ENCODE peak calls at places on chromosomes 3 and 15, in seven cellular contexts. M is lung, D is GM23248, A is left ventricle myocardium inferior, Y is mesendoderm, L is right cardiac atrium, V is AG04450. R is an unnamed sample. For H3K27me3, the result is how much of the 10 kb centered on the place peaks cover.

GRCh38 chr3:30440147-30440604 is 166.2 kb upstream of the TGFBR2 start:
- DNase-seq in Y (no peak), A (no peak), M (peak), D (peak), L (no peak), V (no peak), R (peak)

GRCh38 chr3:127964053-127964452 is 49.0 kb downstream of the KBTBD12 start:
- DNase-seq in M (peak), L (no peak), V (no peak), D (no peak), Y (no peak), A (no peak), R (no peak)

GRCh38 chr3:44988073-44988472 is 12.0 kb downstream of the EXOSC7 start:
- DNase-seq in V (no peak), D (peak), M (no peak), L (no peak), A (no peak), Y (no peak), R (no peak)

GRCh38 chr3:179068779-179069530 is 2.7 kb downstream of the ZMAT3 start:
- DNase-seq in V (no peak), M (no peak), A (no peak), L (no peak), D (peak), Y (peak), R (no peak)

GRCh38 chr3:50147861-50148260 is 7.3 kb upstream of the SEMA3F start:
- DNase-seq in D (peak), M (no peak), A (no peak), V (no peak), Y (no peak), L (no peak), R (no peak)

GRCh38 chr3:22176911-22177310 is 425.9 kb upstream of the ZNF385D start:
- DNase-seq in M (no peak), L (no peak), V (no peak), Y (no peak), D (no peak), A (no peak), R (no peak)

GRCh38 chr15:39411102-39411989 is 169.5 kb upstream of the THBS1 start:
- DNase-seq in V (no peak), A (no peak), D (peak), L (no peak), Y (no peak), M (no peak), R (no peak)

GRCh38 chr3:20055020-20055775 is 15.0 kb downstream of the KAT2B start:
- DNase-seq in Y (no peak), M (no peak), L (no peak), V (no peak), A (no peak), D (peak), R (no peak)

GRCh38 chr3:66099541-66100065 is 60.9 kb upstream of the MAGI1 start:
- DNase-seq in D (no peak), M (no peak), A (no peak), Y (no peak), V (no peak), L (no peak), R (no peak)

GRCh38 chr3:63909431-63909830 is 2.8 kb downstream of the SCAANT1 start:
- DNase-seq in V (peak), M (no peak), L (no peak), Y (no peak), D (peak), A (no peak), R (no peak)

GRCh38 chr15:52093539-52094502 is 18.8 kb downstream of the BCL2L10 start:
- DNase-seq in A (no peak), L (no peak), D (peak), M (no peak), Y (no peak), V (peak), R (no peak)

GRCh38 chr3:30401971-30402370 is 204.4 kb upstream of the TGFBR2 start:
- DNase-seq in V (no peak), Y (no peak), D (peak), M (no peak), A (no peak), L (no peak), R (no peak)

GRCh38 chr15:48617619-48618018 is 27.9 kb downstream of the FBN1 start:
- DNase-seq in D (peak), Y (no peak), M (peak), L (peak), A (peak), V (peak), R (peak)

GRCh38 chr3:13648744-13649096 is 99.8 kb downstream of the FBLN2 start:
- DNase-seq in M (no peak), L (peak), A (no peak), Y (no peak), D (no peak), V (no peak), R (no peak)

GRCh38 chr3:175260145-175260794 is 401.1 kb downstream of the NAALADL2 start:
- DNase-seq in L (no peak), A (no peak), D (peak), V (no peak), Y (no peak), M (no peak), R (no peak)

GRCh38 chr3:122468896-122469533 is 45.7 kb downstream of the KPNA1 start:
- DNase-seq in A (no peak), V (no peak), M (no peak), D (no peak), L (no peak), Y (peak), R (no peak)

GRCh38 chr3:13016083-13016725 is 57.0 kb downstream of the IQSEC1 start:
- DNase-seq in M (peak), Y (no peak), V (no peak), A (peak), L (peak), D (peak), R (no peak)

GRCh38 chr15:36498401-36498800 is 81.0 kb upstream of the CDIN1 start:
- DNase-seq in L (no peak), V (no peak), Y (no peak), M (no peak), D (no peak), A (no peak), R (no peak)

GRCh38 chr3:113100063-113100462 is 109.3 kb downstream of the GTPBP8 start:
- DNase-seq in A (no peak), L (no peak), Y (no peak), M (no peak), V (no peak), D (no peak), R (no peak)

GRCh38 chr15:67003586-67003985 is 61.8 kb upstream of the SMAD3 start:
- DNase-seq in D (peak), Y (no peak), A (no peak), V (no peak), M (no peak), L (no peak), R (no peak)

GRCh38 chr3:98630416-98630815 is 37.0 kb upstream of the CPOX start:
- DNase-seq in L (no peak), Y (no peak), D (no peak), A (no peak), V (no peak), M (no peak), R (no peak)

GRCh38 chr3:185729335-185729715 is 95.5 kb downstream of the IGF2BP2 start:
- DNase-seq in M (no peak), A (no peak), L (no peak), V (no peak), Y (no peak), D (peak), R (no peak)

GRCh38 chr15:60774829-60775228 is 295.9 kb upstream of the ICE2 start:
- DNase-seq in Y (no peak), A (no peak), V (no peak), D (no peak), M (no peak), L (no peak), R (no peak)

GRCh38 chr3:23623841-23624240 is 181.9 kb upstream of the UBE2E1 start:
- DNase-seq in D (no peak), A (no peak), V (no peak), L (no peak), M (no peak), Y (no peak), R (no peak)

GRCh38 chr3:142902356-142902755 is 13.5 kb upstream of the PCOLCE2 start:
- DNase-seq in Y (no peak), M (no peak), V (no peak), A (no peak), L (no peak), D (peak), R (no peak)

GRCh38 chr15:57327985-57328471 is 48.3 kb upstream of the CGNL1 start:
- DNase-seq in L (peak), M (no peak), D (peak), Y (peak), V (peak), A (no peak), R (no peak)

GRCh38 chr3:124360140-124360539 is 368.2 kb upstream of the ROPN1 start:
- DNase-seq in Y (no peak), L (no peak), A (no peak), M (no peak), D (peak), V (no peak), R (no peak)

GRCh38 chr15:88981244-88982215 is 68.4 kb upstream of the MFGE8 start:
- DNase-seq in Y (peak), A (no peak), D (no peak), V (no peak), L (no peak), M (no peak), R (no peak)

GRCh38 chr3:61802772-61803171 is 241.4 kb downstream of the PTPRG start:
- DNase-seq in Y (no peak), M (no peak), L (no peak), A (no peak), V (no peak), D (no peak), R (no peak)

GRCh38 chr3:134291300-134292254 is 40.9 kb upstream of the RYK start:
- DNase-seq in M (peak), L (peak), A (peak), D (peak), V (no peak), Y (peak), R (peak)

GRCh38 chr15:57395292-57395691 is 19.0 kb downstream of the CGNL1 start:
- DNase-seq in L (no peak), D (peak), A (no peak), V (no peak), Y (no peak), M (no peak), R (no peak)

GRCh38 chr3:14352002-14352627 is 50.3 kb upstream of the SLC6A6 start:
- DNase-seq in A (no peak), D (peak), Y (peak), V (no peak), L (no peak), M (no peak), R (peak)

GRCh38 chr15:58078591-58078990 is 13.1 kb upstream of the ALDH1A2 start:
- DNase-seq in M (no peak), Y (no peak), A (no peak), D (peak), L (no peak), V (no peak), R (no peak)

GRCh38 chr3:197426161-197426566 is 127.8 kb upstream of the DLG1 start:
- DNase-seq in A (no peak), Y (no peak), L (no peak), D (no peak), V (no peak), M (no peak), R (peak)

GRCh38 chr15:91135201-91136130 is 35.4 kb downstream of the SV2B start:
- DNase-seq in A (no peak), L (no peak), M (no peak), D (no peak), V (no peak), Y (no peak), R (no peak)

GRCh38 chr3:10554236-10554611 is 48.8 kb upstream of the ATP2B2 start:
- DNase-seq in V (no peak), D (no peak), L (no peak), A (no peak), Y (no peak), M (no peak), R (no peak)

GRCh38 chr3:10555263-10555662 is 49.9 kb upstream of the ATP2B2 start:
- DNase-seq in D (no peak), L (no peak), V (no peak), A (no peak), M (no peak), Y (peak), R (no peak)

GRCh38 chr3:10554746-10555145 is 49.4 kb upstream of the ATP2B2 start:
- DNase-seq in M (no peak), Y (no peak), D (no peak), A (no peak), V (no peak), L (no peak), R (no peak)

GRCh38 chr3:10552631-10552943 is 47.2 kb upstream of the ATP2B2 start:
- DNase-seq in D (no peak), L (no peak), Y (no peak), V (no peak), A (no peak), M (no peak), R (no peak)

GRCh38 chr3:10553586-10554235 is 48.3 kb upstream of the ATP2B2 start:
- DNase-seq in V (no peak), L (no peak), D (no peak), M (no peak), Y (peak), A (no peak), R (no peak)
- H3K27me3 ChIP-seq in V (under half), L (under half), D (under half), M (under half), Y (under half), A (under half), R (under half)

GRCh38 chr3:35867782-35868181 is 228.5 kb downstream of the ARPP21 start:
- DNase-seq in V (no peak), Y (no peak), D (no peak), M (no peak), L (no peak), A (no peak), R (no peak)
- H3K27ac ChIP-seq in V (no peak), Y (no peak), D (no peak), M (no peak), L (no peak), A (no peak), R (no peak)

DNA sequence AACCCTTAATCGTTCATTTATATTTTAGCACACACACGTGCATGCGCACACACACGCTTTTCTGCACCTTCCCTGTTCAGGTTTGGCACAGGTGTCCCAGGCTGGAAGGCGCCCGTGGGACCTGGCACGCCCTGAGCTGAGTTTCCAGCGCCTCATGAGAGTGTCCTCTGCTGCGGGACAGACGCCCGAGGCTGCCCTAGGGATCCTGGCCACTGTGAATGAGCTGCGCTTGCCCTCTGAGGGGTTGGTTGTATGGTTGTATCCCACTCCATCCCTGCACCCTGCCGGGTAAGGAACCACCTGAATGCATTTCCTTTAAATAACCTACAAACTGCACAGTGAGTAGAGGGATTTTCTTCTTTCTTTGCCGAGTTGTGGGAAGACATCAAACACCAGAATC is 12.2 kb upstream of the MEX3B start:
- DNase-seq in D (no peak), Y (no peak), V (no peak), A (no peak), M (no peak), L (no peak), R (no peak)
- H3K27me3 ChIP-seq in D (half or more), Y (under half), V (under half), A (half or more), M (under half), L (under half), R (under half)

DNA sequence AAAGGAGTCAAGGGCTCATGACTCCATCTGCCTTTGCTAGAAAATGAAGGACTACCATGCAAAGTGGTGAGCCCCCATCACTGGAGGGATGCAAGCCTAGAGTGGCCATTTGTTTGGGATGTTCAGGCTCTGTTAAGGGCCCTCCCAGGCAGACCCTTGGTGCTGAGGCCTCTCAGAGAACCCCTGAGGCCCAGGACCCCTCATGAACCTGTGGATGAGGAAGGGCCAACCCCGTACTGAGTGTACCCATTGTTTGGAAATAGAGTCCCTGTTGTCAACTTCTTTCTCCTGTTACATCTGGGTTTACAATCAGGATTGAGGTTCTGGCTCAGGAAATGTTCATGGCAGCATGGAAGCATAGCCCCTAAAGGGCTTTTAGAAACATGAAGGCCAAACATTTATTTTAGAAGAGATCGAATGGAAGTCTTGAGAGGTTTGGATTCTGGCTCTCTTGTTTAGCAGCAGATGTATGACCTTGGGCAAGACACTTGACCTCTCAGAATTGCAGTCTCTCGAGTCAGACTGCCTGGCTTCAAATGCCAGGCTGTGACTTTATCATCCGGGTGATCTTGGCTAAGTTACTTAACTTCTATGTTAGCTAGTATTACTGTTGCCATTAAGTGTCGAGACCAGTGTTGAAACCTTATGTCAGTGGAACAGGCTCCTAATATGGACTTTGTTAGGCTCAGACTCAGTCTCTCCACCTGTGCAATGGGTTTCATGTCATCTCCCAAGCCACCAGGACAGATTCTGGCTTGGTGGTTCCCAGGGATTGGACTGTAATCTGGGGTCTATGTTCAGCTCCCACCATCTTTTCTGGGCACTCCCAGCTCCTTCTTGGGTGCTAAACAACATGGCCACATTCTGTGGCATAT is 12.4 kb downstream of the ITGA11 start:
- DNase-seq in D (peak), L (no peak), M (no peak), A (no peak), Y (no peak), V (no peak), R (peak)
- H3K27ac ChIP-seq in D (peak), L (no peak), M (no peak), A (peak), Y (no peak), V (no peak), R (no peak)

DNA sequence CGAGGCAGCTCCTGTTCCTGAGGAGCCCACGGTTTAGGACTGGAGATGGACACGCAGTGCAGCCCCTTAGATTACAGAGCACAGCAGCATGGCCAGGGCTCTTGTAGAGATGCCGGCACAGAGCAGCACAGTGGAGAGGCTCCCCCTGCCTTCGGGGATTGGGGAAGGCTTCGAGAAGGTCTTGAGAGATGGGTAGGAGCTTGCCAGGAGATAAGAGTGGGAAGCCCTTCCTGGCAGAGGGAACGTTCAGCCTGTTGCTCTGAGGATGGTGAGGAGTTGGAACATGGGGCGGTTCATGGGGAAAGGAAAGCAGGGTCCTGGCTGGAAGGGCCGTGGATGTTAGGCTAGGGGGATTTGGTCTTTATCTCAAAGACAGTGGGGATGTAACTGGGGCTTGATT is 10.0 kb downstream of the EPB42 start:
- DNase-seq in Y (no peak), L (no peak), D (no peak), M (no peak), A (no peak), V (no peak), R (peak)
- H3K27me3 ChIP-seq in Y (under half), L (under half), D (under half), M (under half), A (under half), V (half or more), R (under half)

GRCh38 chr3:156814295-156814694 is 11.9 kb upstream of the LEKR1 start:
- DNase-seq in Y (no peak), D (no peak), M (no peak), A (no peak), V (no peak), L (no peak), R (no peak)
- H3K27ac ChIP-seq in Y (no peak), D (no peak), M (no peak), A (no peak), V (no peak), L (no peak), R (no peak)

DNA sequence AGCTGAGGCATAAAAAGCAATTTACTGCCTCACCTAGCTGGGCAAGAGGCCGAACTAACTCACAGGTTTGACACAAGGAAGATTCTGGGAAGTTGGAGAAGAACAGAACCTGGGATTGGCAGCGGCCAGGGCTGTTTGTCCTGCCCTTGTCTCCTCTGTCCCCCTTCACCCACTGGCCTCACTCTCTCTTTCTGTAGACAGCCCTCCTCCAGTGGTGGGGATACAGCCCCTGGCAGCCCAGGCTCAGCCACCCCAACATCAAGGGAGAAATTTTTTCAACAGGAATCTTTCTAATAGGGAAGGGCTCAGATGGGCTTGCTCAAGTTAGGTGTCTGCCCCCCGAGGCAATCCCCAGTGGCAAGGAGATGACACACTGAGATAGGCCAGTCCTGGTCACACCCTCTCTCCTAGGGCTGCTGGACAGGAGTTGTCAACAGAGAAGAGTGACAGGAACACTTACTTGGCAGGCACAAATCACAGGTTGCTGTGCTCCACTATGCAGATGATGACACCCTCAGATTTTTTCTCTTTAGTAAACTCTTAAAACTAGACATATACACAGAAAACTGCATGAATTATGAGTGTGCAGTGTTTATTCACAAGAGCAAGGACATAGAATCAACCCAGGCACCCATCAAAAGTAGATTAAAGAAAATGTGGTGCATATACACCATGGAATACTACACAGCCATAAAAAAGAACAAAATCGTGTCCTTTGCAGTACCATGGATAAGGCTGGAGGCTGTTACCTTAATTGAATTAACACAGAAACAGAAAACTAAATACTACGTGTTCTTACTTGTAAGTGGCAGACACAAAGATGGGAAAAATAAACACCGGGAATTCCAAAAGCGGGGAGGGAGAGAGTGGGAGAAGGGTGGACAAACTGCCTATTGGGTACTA is 36.4 kb downstream of the PLA2G4D start:
- DNase-seq in L (no peak), V (no peak), D (no peak), Y (no peak), A (no peak), M (peak), R (peak)
- H3K27me3 ChIP-seq in L (under half), V (under half), D (under half), Y (under half), A (under half), M (under half), R (under half)

GRCh38 chr3:71008350-71008923 is 575.1 kb downstream of the FOXP1 start:
- DNase-seq in D (no peak), A (no peak), V (no peak), Y (peak), M (no peak), L (no peak), R (no peak)
- H3K27ac ChIP-seq in D (no peak), A (peak), V (no peak), Y (no peak), M (no peak), L (no peak), R (no peak)